ENCODE peak calls at places on chromosomes 4 and X, in four cellular contexts. I, V, B and O are unnamed samples. For H3K27me3, the result is how much of the 10 kb centered on the place peaks cover.

GRCh38 chrX:69293776-69294601 is 128.7 kb upstream of the PJA1 start:
- DNase-seq in I (no peak), V (no peak), B (no peak), O (no peak)

GRCh38 chr4:175951794-175952193 is 113.8 kb upstream of the WDR17 start:
- DNase-seq in V (no peak), B (no peak), I (no peak), O (no peak)

GRCh38 chr4:90357117-90357710 is 230.0 kb downstream of the CCSER1 start:
- DNase-seq in I (no peak), V (no peak), B (no peak), O (peak)

GRCh38 chr4:23382880-23383279 is 507.0 kb downstream of the PPARGC1A start:
- DNase-seq in V (no peak), B (no peak), I (no peak), O (no peak)

GRCh38 chr4:169256101-169256612 is 14.6 kb downstream of the SH3RF1 start:
- DNase-seq in B (no peak), I (no peak), V (no peak), O (no peak)

GRCh38 chr4:121900132-121900983 is 30.1 kb upstream of the BBS7 start:
- DNase-seq in I (peak), B (peak), V (no peak), O (peak)

GRCh38 chr4:17932041-17932440 is 89.5 kb downstream of the LCORL start:
- DNase-seq in B (no peak), V (no peak), I (no peak), O (no peak)

GRCh38 chrX:139201924-139202323 is 328.6 kb upstream of the F9 start:
- DNase-seq in V (no peak), I (no peak), B (no peak), O (no peak)

GRCh38 chrX:33457102-33457501 is 245.8 kb upstream of the DMD start:
- DNase-seq in B (no peak), V (no peak), I (no peak), O (no peak)

GRCh38 chr4:73593631-73594241 is 26.5 kb downstream of the RASSF6 start:
- DNase-seq in I (no peak), B (no peak), V (no peak), O (no peak)

GRCh38 chr4:3422241-3422801 is 19.4 kb upstream of the HGFAC start:
- DNase-seq in B (no peak), V (no peak), I (no peak), O (no peak)

GRCh38 chrX:134721766-134722532 is 63.7 kb upstream of the PLAC1 start:
- DNase-seq in I (no peak), V (no peak), B (no peak), O (no peak)

GRCh38 chrX:39439910-39440733 is 638.9 kb downstream of the MID1IP1 start:
- DNase-seq in I (no peak), B (no peak), V (no peak), O (no peak)

GRCh38 chr4:8394806-8395205 is 45.7 kb downstream of the ACOX3 start:
- DNase-seq in B (no peak), V (no peak), I (no peak), O (no peak)

GRCh38 chrX:83771664-83772063 is 89.3 kb upstream of the CYLC1 start:
- DNase-seq in B (no peak), I (no peak), V (no peak), O (no peak)

GRCh38 chrX:20530319-20530979 is 263.7 kb upstream of the RPS6KA3 start:
- DNase-seq in I (peak), B (peak), V (peak), O (no peak)

GRCh38 chr4:164888096-164888495 is 11.1 kb downstream of the APELA start:
- DNase-seq in I (no peak), V (no peak), B (no peak), O (no peak)

GRCh38 chr4:83535945-83536648 is at the start of gene GPAT3:
- DNase-seq in B (peak), V (peak), I (peak), O (no peak)

GRCh38 chrX:20913760-20914159 is 460.5 kb upstream of the CNKSR2 start:
- DNase-seq in B (no peak), I (no peak), V (no peak), O (no peak)

GRCh38 chr4:113684534-113685091 is 76.9 kb downstream of the CAMK2D start:
- DNase-seq in B (peak), V (no peak), I (peak), O (peak)

GRCh38 chrX:104343408-104344129 is 88.8 kb upstream of the ESX1 start:
- DNase-seq in V (no peak), I (no peak), B (peak), O (peak)

GRCh38 chr4:119735136-119735770 is 106.6 kb upstream of the PDE5A start:
- DNase-seq in V (no peak), B (no peak), I (no peak), O (peak)

GRCh38 chr4:8156617-8157016 is 2.0 kb downstream of the ABLIM2 start:
- DNase-seq in V (no peak), I (no peak), B (no peak), O (no peak)

GRCh38 chr4:53617101-53617680 is 25.9 kb upstream of the LNX1 start:
- DNase-seq in V (no peak), I (no peak), B (no peak), O (no peak)

GRCh38 chr4:53431052-53431451 is 53.6 kb downstream of the FIP1L1 start:
- DNase-seq in I (no peak), V (no peak), B (no peak), O (no peak)

GRCh38 chrX:16712116-16712824 is at the start of gene CTPS2:
- DNase-seq in I (peak), B (peak), V (peak), O (no peak)

GRCh38 chrX:154322890-154323289 is 27.3 kb downstream of the TKTL1 start:
- DNase-seq in B (no peak), V (no peak), I (no peak), O (no peak)

GRCh38 chrX:154320406-154320805 is 24.8 kb downstream of the TKTL1 start:
- DNase-seq in I (no peak), B (no peak), V (no peak), O (no peak)

GRCh38 chrX:154321152-154321551 is 25.6 kb downstream of the TKTL1 start:
- DNase-seq in B (no peak), V (no peak), I (no peak), O (no peak)

GRCh38 chrX:154323537-154323936 is 27.9 kb downstream of the TKTL1 start:
- DNase-seq in I (no peak), B (no peak), V (no peak), O (no peak)

GRCh38 chrX:154321624-154322023 is 26.0 kb downstream of the TKTL1 start:
- DNase-seq in V (no peak), I (no peak), B (peak), O (no peak)
- TF ChIP-seq CTCF in V (no peak), I (no peak), B (peak), O (no peak)

DNA sequence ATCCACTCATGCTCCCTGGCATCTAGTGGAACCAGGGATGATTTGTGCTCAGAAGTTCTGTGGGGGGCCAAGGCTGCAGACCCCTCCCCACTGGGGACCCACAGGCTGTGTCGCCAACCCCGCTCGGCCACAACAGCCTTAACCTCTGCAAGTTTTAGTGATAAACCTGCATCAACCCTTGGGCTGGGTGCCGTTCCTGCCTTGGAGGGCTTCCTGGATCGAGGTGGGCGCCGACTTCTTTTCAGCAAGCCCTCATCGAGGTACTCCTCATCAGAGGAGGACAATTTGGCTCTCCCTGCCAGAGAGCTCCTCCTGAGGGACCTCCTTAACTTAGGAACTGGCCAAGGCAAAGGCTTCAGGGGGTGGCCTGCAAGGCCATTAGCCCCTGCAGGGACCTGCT is 1.9 kb downstream of the SOWAHB start:
- DNase-seq in I (no peak), B (no peak), V (no peak), O (no peak)
- H3K27me3 ChIP-seq in I (under half), B (half or more), V (under half), O (under half)

GRCh38 chr4:48016141-48017107 is at the start of the genes CNGA1 and NIPAL1:
- DNase-seq in B (peak), V (peak), I (peak), O (no peak)
- TF ChIP-seq CTCF in B (peak), V (no peak), I (no peak), O (peak)

DNA sequence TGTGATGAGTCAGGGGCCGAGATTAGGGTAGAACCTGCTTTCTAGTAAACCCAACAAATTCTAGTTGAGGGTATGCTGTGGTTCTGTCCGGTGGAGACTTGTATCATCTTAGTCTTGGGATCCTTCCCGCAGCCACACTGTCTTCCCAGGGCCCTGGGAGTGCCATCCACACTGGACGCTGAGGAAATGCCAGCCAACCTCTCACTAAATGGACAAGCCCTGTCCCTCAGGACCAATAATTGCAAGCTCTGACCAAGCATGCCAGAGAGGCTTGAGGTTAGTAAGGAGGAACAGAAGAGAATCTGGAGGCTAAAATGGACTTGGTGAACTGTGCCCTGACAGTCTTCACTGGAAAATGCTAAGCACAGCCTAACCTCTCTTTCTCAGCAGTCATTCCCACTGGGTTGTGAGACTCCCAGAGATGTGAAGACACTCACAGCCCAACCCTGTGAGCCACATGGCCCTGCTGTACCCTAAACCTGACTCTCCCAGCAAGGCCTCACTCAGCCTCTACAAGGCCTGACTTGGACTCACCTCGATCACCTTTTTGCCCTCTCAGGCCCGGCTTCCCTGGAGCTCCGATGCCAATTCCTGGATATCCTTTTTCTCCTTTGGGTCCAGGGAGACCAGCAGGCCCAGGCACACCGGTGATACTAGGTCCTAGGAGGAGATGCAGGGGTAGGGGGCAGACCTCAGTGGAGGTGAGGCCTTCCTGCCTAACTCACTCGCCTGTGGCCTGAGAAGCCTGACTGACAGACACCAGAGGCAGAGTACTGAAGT is 77.6 kb downstream of the ATG4A start:
- DNase-seq in I (no peak), B (no peak), V (no peak), O (no peak)
- H3K27me3 ChIP-seq in I (under half), B (under half), V (under half), O (under half)

DNA sequence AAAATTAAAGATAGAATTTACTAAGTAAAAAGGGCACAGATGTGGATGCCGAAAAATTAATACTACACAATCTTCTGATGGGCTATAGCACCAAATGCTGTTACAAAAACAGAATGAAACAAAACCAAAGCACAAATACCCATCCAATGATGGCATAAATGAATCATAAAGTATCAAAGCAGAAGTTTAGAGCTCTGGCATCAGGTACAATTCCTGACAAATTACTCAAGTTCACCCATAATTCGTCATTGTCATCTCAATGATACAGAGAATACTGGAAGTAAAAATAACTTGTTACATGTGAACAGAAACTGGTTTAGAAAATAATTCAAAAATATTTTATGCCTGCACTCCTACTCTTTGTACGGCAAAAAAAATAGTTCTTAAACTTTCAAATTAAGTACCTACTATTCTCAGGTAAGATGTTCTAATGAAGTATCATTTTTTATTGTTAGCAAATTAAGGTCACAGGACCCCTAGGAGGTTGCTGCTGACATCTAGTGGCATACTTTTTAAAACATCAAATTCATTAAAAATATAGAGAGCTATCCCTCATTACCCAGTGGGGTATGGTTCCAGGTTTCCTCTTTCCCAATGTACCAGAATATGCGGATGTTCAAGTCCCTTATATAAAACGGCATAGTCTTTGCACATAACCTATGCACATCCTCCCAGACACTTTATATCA is 126.1 kb downstream of the INPP4B start:
- DNase-seq in V (no peak), I (no peak), B (no peak), O (no peak)
- TF ChIP-seq CTCF in V (peak), I (no peak), B (peak), O (peak)

GRCh38 chr4:5164221-5164912 is 113.1 kb downstream of the STK32B start:
- DNase-seq in I (no peak), V (no peak), B (no peak), O (no peak)
- H3K27me3 ChIP-seq in I (under half), V (under half), B (under half), O (under half)

GRCh38 chr4:163553146-163553545 is 58.7 kb downstream of the TMA16 start:
- DNase-seq in V (no peak), I (no peak), B (no peak), O (no peak)

GRCh38 chr4:163558539-163559044 is 64.1 kb downstream of the TMA16 start:
- DNase-seq in V (no peak), I (no peak), B (no peak), O (no peak)

GRCh38 chr4:163556650-163557391 is 62.3 kb downstream of the TMA16 start:
- DNase-seq in V (no peak), I (no peak), B (no peak), O (no peak)

GRCh38 chr4:163554870-163555465 is 60.5 kb downstream of the TMA16 start:
- DNase-seq in I (no peak), B (no peak), V (no peak), O (no peak)

GRCh38 chr4:163556169-163556568 is 61.7 kb downstream of the TMA16 start:
- DNase-seq in V (no peak), I (no peak), B (no peak), O (no peak)
- TF ChIP-seq CTCF in V (no peak), I (no peak), B (no peak), O (no peak)

GRCh38 chr4:7067523-7068278 is at the start of gene GRPEL1:
- DNase-seq in B (peak), V (no peak), I (peak), O (peak)
- H3K27me3 ChIP-seq in B (under half), V (under half), I (under half), O (under half)

GRCh38 chrX:152641996-152642395 is 4.3 kb downstream of the GABRQ start:
- DNase-seq in I (no peak), B (peak), V (no peak), O (no peak)
- TF ChIP-seq CTCF in I (no peak), B (peak), V (no peak), O (no peak)